ENCODE peak calls at places on chromosomes 4 and X, in nine cellular contexts. N is mucosa of descending colon, Y is HCT116, Q is osteocyte, H is kidney epithelial cell, U is tibial artery, W is lower lobe of right lung, B is pancreas, C is right atrium auricular region. A is an unnamed sample.

GRCh38 chrX:47202877-47203276 is 9.2 kb downstream of the UBA1 start:
- DNase-seq in N (no peak), Y (no peak), Q (no peak), H (no peak), U (no peak), W (no peak), B (no peak), C (no peak), A (no peak)

GRCh38 chr4:112411781-112412281 is 104.1 kb downstream of the NEUROG2 start:
- DNase-seq in N (no peak), Y (no peak), Q (no peak), H (no peak), U (no peak), W (no peak), B (no peak), C (no peak), A (no peak)

GRCh38 chrX:88613338-88613737 is 133.7 kb upstream of the CPXCR1 start:
- DNase-seq in N (no peak), Y (no peak), Q (no peak), H (no peak), U (no peak), W (no peak), B (no peak), C (no peak), A (no peak)

GRCh38 chrX:154693394-154693793 is 40.0 kb upstream of the CTAG2 start:
- DNase-seq in N (no peak), Y (no peak), Q (no peak), H (no peak), U (no peak), W (no peak), B (no peak), C (no peak), A (no peak)

GRCh38 chrX:103356897-103357296 is 591 bp downstream of the TCEAL9 start:
- DNase-seq in N (peak; percentile 56), Y (no peak), Q (no peak), H (no peak), U (peak; percentile 67), W (no peak), B (peak; percentile 60), C (no peak), A (no peak)

GRCh38 chrX:150712619-150713018 is 19.4 kb downstream of the MTMR1 start:
- DNase-seq in N (no peak), Y (no peak), Q (no peak), H (no peak), U (no peak), W (no peak), B (no peak), C (no peak), A (no peak)

GRCh38 chr4:88965053-88965452 is 91.9 kb downstream of the FAM13A start:
- DNase-seq in N (no peak), Y (no peak), Q (no peak), H (no peak), U (no peak), W (no peak), B (no peak), C (no peak), A (no peak)

GRCh38 chrX:22203186-22203585 is 69.5 kb upstream of the CBLL2 start:
- DNase-seq in N (no peak), Y (no peak), Q (no peak), H (no peak), U (no peak), W (no peak), B (no peak), C (no peak), A (no peak)

GRCh38 chr4:87152310-87153061 is 67.9 kb downstream of the KLHL8 start:
- DNase-seq in N (no peak), Y (no peak), Q (no peak), H (no peak), U (no peak), W (no peak), B (no peak), C (no peak), A (no peak)

GRCh38 chrX:1137531-1137930 is 74.9 kb downstream of the CRLF2 start:
- DNase-seq in N (no peak), Y (no peak), Q (peak; percentile 53), H (no peak), U (peak; percentile 40), W (no peak), B (peak; percentile 13), C (no peak), A (peak; percentile 19)

GRCh38 chrX:119218198-119218597 is 17.9 kb upstream of the PGRMC1 start:
- DNase-seq in N (no peak), Y (no peak), Q (no peak), H (no peak), U (no peak), W (no peak), B (no peak), C (no peak), A (no peak)

GRCh38 chrX:139864613-139865012 is 68.2 kb downstream of the ATP11C start:
- DNase-seq in N (no peak), Y (no peak), Q (no peak), H (no peak), U (no peak), W (no peak), B (no peak), C (no peak), A (no peak)

GRCh38 chr4:182768821-182769220 is 148.4 kb downstream of the DCTD start:
- DNase-seq in N (no peak), Y (no peak), Q (no peak), H (no peak), U (no peak), W (no peak), B (no peak), C (no peak), A (no peak)

GRCh38 chrX:10095698-10096432 is 60.9 kb upstream of the CLCN4 start:
- DNase-seq in N (no peak), Y (no peak), Q (no peak), H (no peak), U (no peak), W (no peak), B (no peak), C (no peak), A (no peak)

GRCh38 chrX:41514179-41514578 is 67.0 kb downstream of the NYX start:
- DNase-seq in N (no peak), Y (no peak), Q (peak; percentile 57), H (no peak), U (no peak), W (no peak), B (no peak), C (no peak), A (no peak)

GRCh38 chrX:21926527-21927278 is 13.8 kb upstream of the SMS start:
- DNase-seq in N (no peak), Y (peak; percentile 82), Q (no peak), H (peak; percentile 90), U (no peak), W (no peak), B (no peak), C (no peak), A (no peak)

GRCh38 chr4:23937173-23937572 is 47.3 kb upstream of the PPARGC1A start:
- DNase-seq in N (no peak), Y (no peak), Q (no peak), H (no peak), U (no peak), W (no peak), B (no peak), C (no peak), A (no peak)
- TF ChIP-seq CTCF in N (no peak), Y (no peak), Q (no peak), H (no peak), U (no peak), W (no peak), B (no peak), C (no peak), A (no peak)

DNA sequence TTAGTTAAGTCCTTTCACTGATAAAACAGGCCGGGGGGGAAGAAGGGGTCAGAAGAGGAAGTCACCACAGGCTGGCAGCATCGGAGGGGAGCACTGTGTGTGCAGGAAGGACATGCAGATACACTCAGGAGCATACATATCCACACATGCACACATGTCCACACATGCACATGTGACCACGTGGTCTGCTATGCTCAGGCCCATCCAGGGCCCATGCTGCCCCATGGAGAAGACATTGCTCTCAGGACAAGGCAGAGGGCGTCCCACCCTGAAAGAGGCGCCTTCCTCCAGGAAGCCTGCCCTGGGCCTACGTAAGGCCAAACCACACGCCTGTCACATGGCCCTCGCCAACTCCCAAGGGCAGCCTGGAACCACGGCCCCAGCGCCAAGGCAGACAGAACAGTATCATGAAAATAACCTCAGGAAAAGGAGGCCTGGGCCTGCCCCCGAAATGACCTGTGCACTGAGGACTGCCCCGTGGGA is 15.8 kb downstream of the WDR1 start:
- DNase-seq in N (no peak), Y (no peak), Q (no peak), H (no peak), U (peak; percentile 88), W (peak; percentile 79), B (no peak), C (no peak), A (no peak)
- TF ChIP-seq CTCF in N (no peak), Y (no peak), Q (no peak), H (no peak), U (no peak), W (peak; percentile 13), B (no peak), C (peak; percentile 43), A (no peak)

GRCh38 chr4:84159767-84160166 is 339.3 kb downstream of the NKX6-1 start:
- DNase-seq in N (peak; percentile 17), Y (peak; percentile 6), Q (no peak), H (no peak), U (no peak), W (no peak), B (no peak), C (no peak), A (no peak)
- TF ChIP-seq CTCF in N (no peak), Y (peak; percentile 8), Q (no peak), H (peak; percentile 43), U (no peak), W (no peak), B (no peak), C (no peak), A (no peak)

GRCh38 chrX:40391662-40392061 is 189.1 kb upstream of the ATP6AP2 start:
- DNase-seq in N (no peak), Y (no peak), Q (no peak), H (no peak), U (no peak), W (no peak), B (no peak), C (no peak), A (no peak)

GRCh38 chrX:40394302-40394701 is 186.5 kb upstream of the ATP6AP2 start:
- DNase-seq in N (no peak), Y (no peak), Q (no peak), H (no peak), U (no peak), W (no peak), B (no peak), C (no peak), A (no peak)

GRCh38 chrX:40392599-40392998 is 188.2 kb upstream of the ATP6AP2 start:
- DNase-seq in N (no peak), Y (no peak), Q (no peak), H (no peak), U (no peak), W (no peak), B (no peak), C (no peak), A (no peak)

GRCh38 chrX:40388441-40388840 is 192.3 kb upstream of the ATP6AP2 start:
- DNase-seq in N (no peak), Y (no peak), Q (no peak), H (no peak), U (no peak), W (no peak), B (no peak), C (no peak), A (no peak)

DNA sequence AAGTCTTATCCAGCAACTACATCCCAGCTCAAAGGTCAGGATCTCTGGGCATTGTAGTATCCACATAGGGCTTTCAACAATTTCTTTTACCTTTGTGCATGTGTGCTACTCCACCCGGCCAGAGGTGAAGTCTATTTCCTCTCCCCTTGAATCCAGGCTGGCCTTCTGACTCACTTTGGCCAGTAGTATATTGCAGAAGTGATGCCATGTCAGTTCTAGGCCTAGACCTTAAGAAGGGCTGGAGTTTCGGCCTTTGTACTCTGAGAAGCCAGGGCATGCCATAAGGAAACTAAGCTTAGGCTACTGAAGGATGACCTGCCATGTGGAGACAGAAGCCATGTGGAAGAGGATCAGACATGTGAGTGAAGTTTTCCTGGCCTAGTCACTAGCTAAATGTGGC is 191.2 kb upstream of the ATP6AP2 start:
- DNase-seq in N (no peak), Y (no peak), Q (no peak), H (no peak), U (no peak), W (no peak), B (no peak), C (no peak), A (no peak)
- TF ChIP-seq CTCF in N (no peak), Y (no peak), Q (no peak), H (no peak), U (no peak), W (no peak), B (no peak), C (no peak), A (no peak)